ENCODE peak calls at places on chromosomes 6 and 20, in six cellular contexts. One of them, this sample, is unnamed.

GRCh38 chr6:30061766-30062458 is 847 bp downstream of the POLR1H start:
- DNase-seq in neural crest cell: no peak
- DNase-seq in bronchial epithelial cell: peak
- DNase-seq in activated B cell treated with CpG ODN at 0.5 μM for 24 hours: no peak
- DNase-seq in GM10248: no peak
- DNase-seq in heart right ventricle: no peak
- DNase-seq in this sample: no peak

GRCh38 chr6:14738933-14739332 is 506.9 kb upstream of the JARID2 start:
- DNase-seq in GM10248: no peak
- DNase-seq in bronchial epithelial cell: no peak
- DNase-seq in heart right ventricle: no peak
- DNase-seq in neural crest cell: no peak
- DNase-seq in activated B cell treated with CpG ODN at 0.5 μM for 24 hours: no peak
- DNase-seq in this sample: no peak

GRCh38 chr6:141488466-141488865 is 644.3 kb upstream of the GJE1 start:
- DNase-seq in GM10248: peak
- DNase-seq in heart right ventricle: no peak
- DNase-seq in neural crest cell: no peak
- DNase-seq in activated B cell treated with CpG ODN at 0.5 μM for 24 hours: no peak
- DNase-seq in bronchial epithelial cell: peak
- DNase-seq in this sample: no peak

GRCh38 chr6:11263185-11263817 is 30.8 kb upstream of the NEDD9 start:
- DNase-seq in GM10248: no peak
- DNase-seq in bronchial epithelial cell: peak
- DNase-seq in neural crest cell: no peak
- DNase-seq in heart right ventricle: no peak
- DNase-seq in activated B cell treated with CpG ODN at 0.5 μM for 24 hours: no peak
- DNase-seq in this sample: peak

GRCh38 chr20:43921227-43921780 is 6.7 kb downstream of the TOX2 start:
- DNase-seq in bronchial epithelial cell: no peak
- DNase-seq in neural crest cell: no peak
- DNase-seq in heart right ventricle: no peak
- DNase-seq in GM10248: no peak
- DNase-seq in activated B cell treated with CpG ODN at 0.5 μM for 24 hours: no peak
- DNase-seq in this sample: no peak

GRCh38 chr20:41029150-41029872 is 689 bp downstream of the TOP1 start:
- DNase-seq in activated B cell treated with CpG ODN at 0.5 μM for 24 hours: peak
- DNase-seq in neural crest cell: peak
- DNase-seq in GM10248: peak
- DNase-seq in heart right ventricle: peak
- DNase-seq in bronchial epithelial cell: no peak
- DNase-seq in this sample: peak

GRCh38 chr6:63347599-63347998 is 27.8 kb upstream of the LGSN start:
- DNase-seq in activated B cell treated with CpG ODN at 0.5 μM for 24 hours: no peak
- DNase-seq in heart right ventricle: no peak
- DNase-seq in bronchial epithelial cell: peak
- DNase-seq in GM10248: no peak
- DNase-seq in neural crest cell: no peak
- DNase-seq in this sample: no peak

GRCh38 chr20:57439432-57439831 is 48.2 kb downstream of the RBM38 start:
- DNase-seq in GM10248: no peak
- DNase-seq in bronchial epithelial cell: no peak
- DNase-seq in activated B cell treated with CpG ODN at 0.5 μM for 24 hours: no peak
- DNase-seq in neural crest cell: no peak
- DNase-seq in heart right ventricle: peak
- DNase-seq in this sample: no peak

GRCh38 chr6:113433506-113433991 is 423.6 kb upstream of the MARCKS start:
- DNase-seq in GM10248: no peak
- DNase-seq in neural crest cell: no peak
- DNase-seq in bronchial epithelial cell: peak
- DNase-seq in heart right ventricle: peak
- DNase-seq in activated B cell treated with CpG ODN at 0.5 μM for 24 hours: no peak
- DNase-seq in this sample: no peak

GRCh38 chr6:26170181-26170580 is 83.0 kb downstream of the HFE start:
- DNase-seq in bronchial epithelial cell: peak
- DNase-seq in GM10248: peak
- DNase-seq in activated B cell treated with CpG ODN at 0.5 μM for 24 hours: no peak
- DNase-seq in neural crest cell: no peak
- DNase-seq in heart right ventricle: no peak
- DNase-seq in this sample: no peak

GRCh38 chr20:63972312-63973159 is 2.8 kb upstream of the ZNF512B start:
- DNase-seq in GM10248: no peak
- DNase-seq in heart right ventricle: peak
- DNase-seq in activated B cell treated with CpG ODN at 0.5 μM for 24 hours: peak
- DNase-seq in bronchial epithelial cell: no peak
- DNase-seq in neural crest cell: no peak
- DNase-seq in this sample: no peak

GRCh38 chr6:152094992-152095592 is 287.6 kb downstream of the ESR1 start:
- DNase-seq in heart right ventricle: peak
- DNase-seq in bronchial epithelial cell: peak
- DNase-seq in neural crest cell: no peak
- DNase-seq in GM10248: no peak
- DNase-seq in activated B cell treated with CpG ODN at 0.5 μM for 24 hours: no peak
- DNase-seq in this sample: no peak

GRCh38 chr6:36874443-36875249 is at the start of gene PPIL1:
- DNase-seq in neural crest cell: peak
- DNase-seq in activated B cell treated with CpG ODN at 0.5 μM for 24 hours: peak
- DNase-seq in GM10248: peak
- DNase-seq in bronchial epithelial cell: peak
- DNase-seq in heart right ventricle: peak
- DNase-seq in this sample: peak

GRCh38 chr6:126252154-126252553 is 87.8 kb upstream of the CENPW start:
- DNase-seq in neural crest cell: no peak
- DNase-seq in bronchial epithelial cell: no peak
- DNase-seq in heart right ventricle: no peak
- DNase-seq in GM10248: no peak
- DNase-seq in activated B cell treated with CpG ODN at 0.5 μM for 24 hours: no peak
- DNase-seq in this sample: no peak

GRCh38 chr6:38554700-38555413 is 84.9 kb downstream of the BTBD9 start:
- DNase-seq in neural crest cell: no peak
- DNase-seq in bronchial epithelial cell: peak
- DNase-seq in activated B cell treated with CpG ODN at 0.5 μM for 24 hours: no peak
- DNase-seq in heart right ventricle: no peak
- DNase-seq in GM10248: no peak
- DNase-seq in this sample: no peak

GRCh38 chr20:47774081-47774777 is 11.1 kb downstream of the SULF2 start:
- DNase-seq in bronchial epithelial cell: no peak
- DNase-seq in GM10248: no peak
- DNase-seq in neural crest cell: no peak
- DNase-seq in activated B cell treated with CpG ODN at 0.5 μM for 24 hours: no peak
- DNase-seq in heart right ventricle: no peak
- DNase-seq in this sample: no peak

GRCh38 chr20:35200255-35200654 is 26.2 kb upstream of the MMP24 start:
- DNase-seq in neural crest cell: no peak
- DNase-seq in activated B cell treated with CpG ODN at 0.5 μM for 24 hours: no peak
- DNase-seq in bronchial epithelial cell: peak
- DNase-seq in heart right ventricle: no peak
- DNase-seq in GM10248: no peak
- DNase-seq in this sample: no peak

GRCh38 chr20:54846948-54847347 is 371.6 kb downstream of the DOK5 start:
- DNase-seq in bronchial epithelial cell: no peak
- DNase-seq in GM10248: no peak
- DNase-seq in heart right ventricle: no peak
- DNase-seq in activated B cell treated with CpG ODN at 0.5 μM for 24 hours: no peak
- DNase-seq in neural crest cell: no peak
- DNase-seq in this sample: no peak

GRCh38 chr6:152529364-152529763 is 107.8 kb downstream of the SYNE1 start:
- DNase-seq in bronchial epithelial cell: peak
- DNase-seq in heart right ventricle: no peak
- DNase-seq in neural crest cell: no peak
- DNase-seq in GM10248: no peak
- DNase-seq in activated B cell treated with CpG ODN at 0.5 μM for 24 hours: no peak
- DNase-seq in this sample: no peak

GRCh38 chr6:104705095-104705707 is 154.5 kb downstream of the HACE1 start:
- DNase-seq in GM10248: no peak
- DNase-seq in neural crest cell: no peak
- DNase-seq in heart right ventricle: no peak
- DNase-seq in activated B cell treated with CpG ODN at 0.5 μM for 24 hours: no peak
- DNase-seq in bronchial epithelial cell: peak
- DNase-seq in this sample: no peak

GRCh38 chr6:155297669-155298068 is 16.6 kb downstream of the TFB1M start:
- DNase-seq in neural crest cell: no peak
- DNase-seq in activated B cell treated with CpG ODN at 0.5 μM for 24 hours: no peak
- DNase-seq in GM10248: no peak
- DNase-seq in bronchial epithelial cell: no peak
- DNase-seq in heart right ventricle: no peak
- DNase-seq in this sample: no peak

GRCh38 chr6:77619114-77619513 is 33.7 kb upstream of the MEI4 start:
- DNase-seq in heart right ventricle: no peak
- DNase-seq in neural crest cell: no peak
- DNase-seq in bronchial epithelial cell: no peak
- DNase-seq in GM10248: no peak
- DNase-seq in activated B cell treated with CpG ODN at 0.5 μM for 24 hours: no peak
- DNase-seq in this sample: no peak

GRCh38 chr6:77624468-77624867 is 28.4 kb upstream of the MEI4 start:
- DNase-seq in neural crest cell: no peak
- DNase-seq in bronchial epithelial cell: no peak
- DNase-seq in GM10248: no peak
- DNase-seq in activated B cell treated with CpG ODN at 0.5 μM for 24 hours: no peak
- DNase-seq in heart right ventricle: no peak
- DNase-seq in this sample: no peak

GRCh38 chr6:77620290-77620882 is 32.5 kb upstream of the MEI4 start:
- DNase-seq in bronchial epithelial cell: peak
- DNase-seq in GM10248: no peak
- DNase-seq in heart right ventricle: no peak
- DNase-seq in neural crest cell: peak
- DNase-seq in activated B cell treated with CpG ODN at 0.5 μM for 24 hours: no peak
- DNase-seq in this sample: no peak
- TF ChIP-seq CTCF in bronchial epithelial cell: peak
- TF ChIP-seq CTCF in GM10248: peak
- TF ChIP-seq CTCF in heart right ventricle: no peak
- TF ChIP-seq CTCF in neural crest cell: peak
- TF ChIP-seq CTCF in activated B cell treated with CpG ODN at 0.5 μM for 24 hours: no peak
- TF ChIP-seq CTCF in this sample: peak

GRCh38 chr20:62222266-62222850 is 2.3 kb upstream of the HRH3 start:
- DNase-seq in GM10248: no peak
- DNase-seq in bronchial epithelial cell: no peak
- DNase-seq in neural crest cell: no peak
- DNase-seq in heart right ventricle: no peak
- DNase-seq in activated B cell treated with CpG ODN at 0.5 μM for 24 hours: no peak
- DNase-seq in this sample: no peak
- TF ChIP-seq CTCF in GM10248: no peak
- TF ChIP-seq CTCF in bronchial epithelial cell: no peak
- TF ChIP-seq CTCF in neural crest cell: no peak
- TF ChIP-seq CTCF in heart right ventricle: no peak
- TF ChIP-seq CTCF in activated B cell treated with CpG ODN at 0.5 μM for 24 hours: no peak
- TF ChIP-seq CTCF in this sample: no peak

DNA sequence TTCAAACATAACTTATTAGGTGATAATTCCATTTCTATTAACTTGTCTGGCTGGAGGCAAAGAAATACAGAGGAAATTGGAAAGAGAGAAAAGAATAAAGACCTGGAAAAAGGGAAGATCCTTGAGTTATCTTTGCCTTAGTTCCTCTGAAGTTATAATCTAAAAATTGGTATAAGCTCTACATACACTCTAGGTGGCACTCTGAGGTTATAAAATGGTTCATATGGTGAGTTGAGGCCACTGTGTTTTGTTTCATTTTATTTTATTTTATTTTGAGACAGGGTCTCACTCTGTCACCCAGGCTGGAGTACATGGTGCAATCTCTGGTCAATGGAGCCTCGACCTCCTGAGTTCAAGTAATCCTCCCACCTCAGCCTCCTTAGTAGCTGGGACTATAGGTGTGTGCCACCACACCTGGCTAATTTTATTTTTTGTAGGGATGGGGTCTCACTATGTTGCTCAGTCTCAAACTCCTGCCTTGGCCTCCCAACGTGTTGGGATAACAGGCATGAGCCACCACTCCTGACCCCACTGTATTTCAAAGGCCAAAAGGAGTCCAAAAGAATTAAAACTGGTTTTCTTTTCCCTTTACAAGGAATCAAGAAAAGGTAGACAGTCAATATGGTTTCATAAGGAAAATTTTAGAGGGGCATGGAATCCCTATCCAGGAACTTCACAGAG is 19.4 kb downstream of the GPX6 start:
- DNase-seq in GM10248: no peak
- DNase-seq in bronchial epithelial cell: peak
- DNase-seq in activated B cell treated with CpG ODN at 0.5 μM for 24 hours: no peak
- DNase-seq in neural crest cell: no peak
- DNase-seq in heart right ventricle: no peak
- DNase-seq in this sample: no peak
- TF ChIP-seq CTCF in GM10248: peak
- TF ChIP-seq CTCF in bronchial epithelial cell: no peak
- TF ChIP-seq CTCF in activated B cell treated with CpG ODN at 0.5 μM for 24 hours: no peak
- TF ChIP-seq CTCF in neural crest cell: peak
- TF ChIP-seq CTCF in heart right ventricle: no peak
- TF ChIP-seq CTCF in this sample: peak

GRCh38 chr6:8066108-8066507 is 1.9 kb upstream of the BLOC1S5 start:
- DNase-seq in bronchial epithelial cell: no peak
- DNase-seq in heart right ventricle: no peak
- DNase-seq in activated B cell treated with CpG ODN at 0.5 μM for 24 hours: no peak
- DNase-seq in GM10248: no peak
- DNase-seq in neural crest cell: no peak
- DNase-seq in this sample: no peak
- TF ChIP-seq CTCF in bronchial epithelial cell: peak
- TF ChIP-seq CTCF in heart right ventricle: no peak
- TF ChIP-seq CTCF in activated B cell treated with CpG ODN at 0.5 μM for 24 hours: no peak
- TF ChIP-seq CTCF in GM10248: no peak
- TF ChIP-seq CTCF in neural crest cell: peak
- TF ChIP-seq CTCF in this sample: peak

DNA sequence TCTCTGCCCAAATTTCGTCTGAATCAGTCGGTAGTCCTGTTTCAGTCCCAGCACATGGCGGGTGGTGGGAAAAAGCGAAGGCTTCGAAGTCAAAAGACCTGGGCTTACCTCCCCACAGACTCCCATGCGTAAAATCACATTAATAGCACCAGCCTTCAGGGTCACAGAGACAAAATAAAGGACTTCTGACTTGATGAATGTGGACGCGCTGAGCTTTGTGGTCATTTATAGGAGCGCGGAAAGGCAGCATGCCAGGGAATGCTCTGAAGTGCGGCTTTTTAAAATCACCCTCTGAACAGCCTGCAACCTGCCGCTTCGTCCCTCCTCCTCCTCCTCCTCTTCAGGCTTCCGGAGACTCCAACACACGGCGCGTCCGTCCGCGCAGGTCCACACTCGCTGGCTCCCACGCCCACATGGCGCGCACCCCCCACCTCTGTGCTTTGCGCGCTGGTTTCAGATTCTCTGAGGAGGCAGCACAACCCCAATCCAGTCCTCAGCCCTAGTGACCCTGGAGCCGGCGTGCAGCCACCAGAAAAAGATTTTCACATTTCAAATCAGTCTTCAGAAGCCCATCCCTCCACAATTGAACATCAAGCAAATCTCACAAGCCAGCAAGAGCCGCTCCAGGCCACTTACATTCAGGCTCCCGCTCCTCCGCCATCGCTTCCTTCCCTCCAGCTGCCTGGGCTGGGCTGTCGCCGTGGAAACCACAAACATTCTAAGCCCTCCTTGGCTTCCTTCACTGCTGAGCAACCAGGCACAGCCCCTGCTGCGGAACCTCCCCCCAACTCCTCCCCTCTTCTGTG is at the start of gene C6orf118:
- DNase-seq in bronchial epithelial cell: peak
- DNase-seq in activated B cell treated with CpG ODN at 0.5 μM for 24 hours: no peak
- DNase-seq in heart right ventricle: peak
- DNase-seq in neural crest cell: peak
- DNase-seq in GM10248: no peak
- DNase-seq in this sample: peak
- TF ChIP-seq CTCF in bronchial epithelial cell: no peak
- TF ChIP-seq CTCF in activated B cell treated with CpG ODN at 0.5 μM for 24 hours: no peak
- TF ChIP-seq CTCF in heart right ventricle: no peak
- TF ChIP-seq CTCF in neural crest cell: no peak
- TF ChIP-seq CTCF in GM10248: no peak
- TF ChIP-seq CTCF in this sample: no peak

GRCh38 chr20:61543931-61544745 is 292.1 kb downstream of the CDH4 start:
- DNase-seq in heart right ventricle: no peak
- DNase-seq in activated B cell treated with CpG ODN at 0.5 μM for 24 hours: no peak
- DNase-seq in neural crest cell: no peak
- DNase-seq in bronchial epithelial cell: no peak
- DNase-seq in GM10248: no peak
- DNase-seq in this sample: no peak
- TF ChIP-seq CTCF in heart right ventricle: no peak
- TF ChIP-seq CTCF in activated B cell treated with CpG ODN at 0.5 μM for 24 hours: no peak
- TF ChIP-seq CTCF in neural crest cell: no peak
- TF ChIP-seq CTCF in bronchial epithelial cell: no peak
- TF ChIP-seq CTCF in GM10248: no peak
- TF ChIP-seq CTCF in this sample: no peak